ENCODE peak calls at places on chromosomes 6 and 20, in five cellular contexts. U, B, P, M and S are unnamed samples. For H3K4me1, the result is how much of the 10 kb centered on the place peaks cover.

GRCh38 chr6:113859349-113860164 is 2.4 kb downstream of the MARCKS start:
- DNase-seq in U (peak), B (peak), P (no peak), M (peak), S (no peak)

GRCh38 chr6:87806635-87807034 is 104.6 kb upstream of the AKIRIN2 start:
- DNase-seq in U (no peak), B (no peak), P (no peak), M (no peak), S (no peak)

GRCh38 chr6:73521351-73522254 is 771 bp upstream of the EEF1A1 start:
- DNase-seq in U (peak), B (peak), P (peak), M (peak), S (no peak)

GRCh38 chr20:20820104-20820503 is 107.7 kb upstream of the RALGAPA2 start:
- DNase-seq in U (peak), B (no peak), P (no peak), M (no peak), S (no peak)

GRCh38 chr6:135576055-135576454 is 78.5 kb upstream of the AHI1 start:
- DNase-seq in U (no peak), B (peak), P (no peak), M (no peak), S (no peak)

GRCh38 chr6:157668690-157669089 is 154.4 kb upstream of the SNX9 start:
- DNase-seq in U (no peak), B (no peak), P (no peak), M (no peak), S (no peak)

GRCh38 chr6:79127660-79128059 is 49.6 kb upstream of the PHIP start:
- DNase-seq in U (no peak), B (no peak), P (no peak), M (no peak), S (no peak)

GRCh38 chr6:106677282-106677681 is 47.9 kb downstream of the QRSL1 start:
- DNase-seq in U (no peak), B (no peak), P (no peak), M (no peak), S (no peak)

GRCh38 chr20:62872184-62872862 is 10.7 kb upstream of the TCFL5 start:
- DNase-seq in U (no peak), B (no peak), P (no peak), M (no peak), S (no peak)

GRCh38 chr6:168641455-168641854 is 200.5 kb downstream of the SMOC2 start:
- DNase-seq in U (no peak), B (no peak), P (no peak), M (no peak), S (no peak)

GRCh38 chr6:71393471-71393870 is 104.9 kb downstream of the OGFRL1 start:
- DNase-seq in U (no peak), B (peak), P (no peak), M (peak), S (no peak)

GRCh38 chr6:7846971-7847818 is 63.4 kb downstream of the TXNDC5 start:
- DNase-seq in U (no peak), B (peak), P (no peak), M (no peak), S (no peak)

GRCh38 chr20:49981218-49982071 is 1.3 kb upstream of the SNAI1 start:
- DNase-seq in U (no peak), B (no peak), P (no peak), M (no peak), S (no peak)

GRCh38 chr6:43222418-43223059 is 6.7 kb downstream of the DNPH1 start:
- DNase-seq in U (no peak), B (no peak), P (no peak), M (no peak), S (no peak)

GRCh38 chr6:34656378-34657036 is 40.1 kb downstream of the ILRUN start:
- DNase-seq in U (peak), B (peak), P (peak), M (no peak), S (no peak)

GRCh38 chr6:53112404-53112803 is 36.2 kb downstream of the GCM1 start:
- DNase-seq in U (peak), B (no peak), P (peak), M (no peak), S (no peak)

GRCh38 chr6:125511809-125512341 is 210.1 kb upstream of the HDDC2 start:
- DNase-seq in U (peak), B (no peak), P (no peak), M (no peak), S (no peak)

GRCh38 chr6:46078294-46078693 is 51.5 kb upstream of the ENPP4 start:
- DNase-seq in U (no peak), B (no peak), P (no peak), M (no peak), S (no peak)

GRCh38 chr6:111423960-111424846 is 58.8 kb downstream of the REV3L start:
- DNase-seq in U (peak), B (peak), P (no peak), M (peak), S (no peak)

GRCh38 chr6:16909599-16910360 is 148.5 kb upstream of the ATXN1 start:
- DNase-seq in U (no peak), B (peak), P (no peak), M (no peak), S (no peak)

GRCh38 chr6:100296810-100297544 is 167.7 kb downstream of the SIM1 start:
- DNase-seq in U (no peak), B (peak), P (no peak), M (no peak), S (no peak)

GRCh38 chr20:1478566-1478965 is 11.9 kb upstream of the NSFL1C start:
- DNase-seq in U (no peak), B (peak), P (no peak), M (no peak), S (no peak)

GRCh38 chr6:4585682-4586468 is 190.3 kb upstream of the CDYL start:
- DNase-seq in U (no peak), B (no peak), P (no peak), M (no peak), S (no peak)

GRCh38 chr20:10673831-10674683 is at the start of gene JAG1:
- DNase-seq in U (peak), B (peak), P (peak), M (peak), S (no peak)

GRCh38 chr6:111080713-111081112 is 6.6 kb upstream of the SLC16A10 start:
- DNase-seq in U (peak), B (no peak), P (no peak), M (no peak), S (no peak)

GRCh38 chr6:36290668-36291620 is 21.1 kb downstream of the PNPLA1 start:
- DNase-seq in U (peak), B (no peak), P (no peak), M (no peak), S (no peak)

GRCh38 chr6:95095271-95095670 is 482.1 kb upstream of the MANEA start:
- DNase-seq in U (no peak), B (peak), P (no peak), M (no peak), S (no peak)
- H3K4me3 ChIP-seq in U (no peak), B (no peak), P (no peak), M (no peak), S (no peak)

GRCh38 chr6:134175532-134176282 is 123.3 kb upstream of the SLC2A12 start:
- DNase-seq in U (peak), B (peak), P (peak), M (peak), S (no peak)

GRCh38 chr6:134172020-134172766 is 119.8 kb upstream of the SLC2A12 start:
- DNase-seq in U (no peak), B (peak), P (no peak), M (no peak), S (no peak)

GRCh38 chr6:134174790-134175531 is 122.5 kb upstream of the SLC2A12 start:
- DNase-seq in U (peak), B (peak), P (peak), M (peak), S (no peak)

GRCh38 chr6:134173007-134173690 is 120.7 kb upstream of the SLC2A12 start:
- DNase-seq in U (no peak), B (peak), P (no peak), M (no peak), S (no peak)

DNA sequence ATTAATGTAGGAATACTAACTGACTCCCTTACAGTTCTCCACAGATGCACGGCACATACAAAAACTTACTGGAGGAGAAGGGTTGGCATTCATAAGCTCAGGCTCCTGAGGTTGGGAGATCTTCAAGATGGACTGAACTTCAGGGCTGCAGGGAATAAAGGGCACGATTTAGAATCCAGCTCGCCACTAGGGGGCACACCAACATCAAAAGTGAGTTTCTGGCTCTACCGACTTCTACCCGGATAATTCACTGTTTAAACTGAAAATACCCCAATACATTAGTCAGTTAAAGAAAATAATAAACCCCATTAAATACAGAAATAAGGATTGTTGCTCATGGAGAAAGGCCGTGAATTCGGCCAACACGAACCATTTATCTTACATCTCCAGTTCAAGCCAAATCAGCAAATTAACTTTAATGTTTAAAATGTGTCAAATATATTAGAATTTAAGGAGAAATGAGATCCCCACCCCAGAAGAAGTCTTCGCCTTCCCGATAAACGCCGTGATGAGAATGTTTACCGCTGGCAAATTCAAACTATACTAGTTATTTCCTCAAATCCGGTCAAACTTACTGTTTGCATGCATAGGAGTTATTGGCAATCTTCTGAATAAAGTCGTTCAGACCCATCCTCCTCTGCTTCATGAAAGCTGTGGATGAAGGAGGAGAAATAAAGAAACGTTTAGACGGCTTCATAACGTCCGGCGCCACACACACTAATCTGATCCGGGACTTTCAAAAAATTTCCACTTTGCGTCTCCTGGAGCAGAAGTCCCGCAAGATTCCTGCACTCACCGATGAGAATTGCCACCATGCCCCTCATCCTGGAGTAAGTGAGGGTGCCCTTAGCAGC is 121.7 kb upstream of the SLC2A12 start:
- DNase-seq in U (peak), B (peak), P (peak), M (peak), S (no peak)
- H3K4me1 ChIP-seq in U (under half), B (under half), P (under half), M (under half), S (under half)

DNA sequence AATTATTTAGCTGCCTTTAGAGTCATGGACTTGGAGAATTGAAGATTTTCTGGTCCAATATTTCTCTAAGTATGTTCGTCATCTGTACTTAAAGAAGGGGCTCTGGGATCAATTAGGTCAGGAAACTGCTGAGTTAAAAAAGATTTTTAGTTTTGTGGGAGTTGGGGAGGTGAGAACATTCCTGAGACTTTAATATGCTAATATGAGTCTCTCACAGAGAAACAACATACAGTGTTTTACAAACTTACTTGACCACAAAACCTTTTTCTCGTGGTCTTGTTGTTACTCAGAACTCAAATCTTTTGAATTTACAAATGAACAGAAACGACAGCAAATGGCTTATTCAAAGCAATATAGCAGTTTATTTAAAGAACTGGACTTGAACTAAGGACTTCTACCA is 67.9 kb downstream of the LIN28B start:
- DNase-seq in U (no peak), B (no peak), P (no peak), M (no peak), S (no peak)
- H3K4me3 ChIP-seq in U (no peak), B (no peak), P (no peak), M (no peak), S (no peak)

GRCh38 chr6:161722394-161722793 is 448.5 kb upstream of the AGPAT4 start:
- DNase-seq in U (no peak), B (no peak), P (no peak), M (no peak), S (no peak)
- H3K4me1 ChIP-seq in U (under half), B (under half), P (under half), M (under half), S (under half)

GRCh38 chr6:89295981-89296380 is 19.1 kb downstream of the GABRR2 start:
- DNase-seq in U (no peak), B (no peak), P (no peak), M (no peak), S (no peak)

GRCh38 chr6:89299451-89299850 is 15.6 kb downstream of the GABRR2 start:
- DNase-seq in U (no peak), B (peak), P (no peak), M (no peak), S (peak)

GRCh38 chr6:89297695-89298351 is 17.3 kb downstream of the GABRR2 start:
- DNase-seq in U (peak), B (peak), P (peak), M (peak), S (no peak)

GRCh38 chr6:89301586-89302194 is 13.4 kb downstream of the GABRR2 start:
- DNase-seq in U (no peak), B (no peak), P (no peak), M (no peak), S (no peak)

DNA sequence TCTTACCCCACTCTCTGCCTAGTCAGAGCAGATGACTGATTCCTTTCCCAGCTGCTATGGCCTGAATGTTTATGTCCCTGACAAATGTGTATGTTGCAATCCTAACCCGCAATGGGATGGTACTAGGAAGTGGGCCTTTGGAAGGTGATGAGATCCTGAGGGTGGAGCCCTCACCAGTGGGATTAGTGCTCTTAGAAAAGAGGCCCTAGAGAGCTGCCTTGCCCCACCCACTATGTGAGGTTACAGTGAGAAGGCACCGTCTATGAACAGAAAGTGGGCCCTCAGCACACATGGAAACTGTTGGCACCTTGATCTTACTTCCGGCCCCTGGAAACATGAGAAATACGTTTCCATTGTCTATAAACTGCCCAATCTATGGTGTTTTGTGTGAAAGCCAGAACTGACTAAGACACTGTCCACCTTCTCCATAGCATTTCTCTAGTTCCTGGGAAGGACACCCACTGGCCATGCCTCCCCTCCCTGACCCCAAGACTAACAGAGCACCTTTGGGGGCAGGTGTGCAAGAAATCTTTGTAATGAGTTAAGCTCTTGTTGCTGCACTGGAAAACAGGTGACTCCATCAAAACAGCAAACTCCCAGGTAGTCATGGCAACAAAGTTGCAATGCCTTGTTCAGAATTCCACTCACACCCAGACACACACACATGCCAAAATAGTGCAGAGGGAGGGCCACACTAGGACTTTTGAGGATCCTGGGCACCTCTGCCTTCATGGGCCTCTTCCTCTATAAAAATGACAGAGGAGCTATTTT is 16.2 kb downstream of the GABRR2 start:
- DNase-seq in U (no peak), B (peak), P (peak), M (no peak), S (no peak)
- H3K4me3 ChIP-seq in U (no peak), B (no peak), P (peak), M (no peak), S (no peak)

GRCh38 chr20:38151455-38151854 is 13.6 kb downstream of the TGM2 start:
- DNase-seq in U (no peak), B (no peak), P (no peak), M (no peak), S (no peak)
- H3K4me1 ChIP-seq in U (under half), B (under half), P (under half), M (under half), S (under half)

GRCh38 chr6:148565931-148566663 is 180.7 kb upstream of the UST start:
- DNase-seq in U (peak), B (peak), P (no peak), M (no peak), S (no peak)
- H3K4me3 ChIP-seq in U (no peak), B (no peak), P (no peak), M (no peak), S (no peak)

GRCh38 chr6:142324111-142324510 is 22.3 kb downstream of the ADGRG6 start:
- DNase-seq in U (no peak), B (no peak), P (no peak), M (no peak), S (no peak)
- H3K4me1 ChIP-seq in U (under half), B (under half), P (under half), M (under half), S (under half)

GRCh38 chr6:31935829-31936228 is 8.3 kb downstream of the C2 start:
- DNase-seq in U (no peak), B (no peak), P (no peak), M (no peak), S (no peak)

GRCh38 chr6:31928672-31928939 is 1.1 kb downstream of the C2 start:
- DNase-seq in U (no peak), B (no peak), P (no peak), M (no peak), S (no peak)

GRCh38 chr6:31930962-31931361 is 3.4 kb downstream of the C2 start:
- DNase-seq in U (no peak), B (no peak), P (no peak), M (no peak), S (no peak)

GRCh38 chr6:31927868-31928671 is 553 bp downstream of the C2 start:
- DNase-seq in U (no peak), B (no peak), P (no peak), M (no peak), S (no peak)

DNA sequence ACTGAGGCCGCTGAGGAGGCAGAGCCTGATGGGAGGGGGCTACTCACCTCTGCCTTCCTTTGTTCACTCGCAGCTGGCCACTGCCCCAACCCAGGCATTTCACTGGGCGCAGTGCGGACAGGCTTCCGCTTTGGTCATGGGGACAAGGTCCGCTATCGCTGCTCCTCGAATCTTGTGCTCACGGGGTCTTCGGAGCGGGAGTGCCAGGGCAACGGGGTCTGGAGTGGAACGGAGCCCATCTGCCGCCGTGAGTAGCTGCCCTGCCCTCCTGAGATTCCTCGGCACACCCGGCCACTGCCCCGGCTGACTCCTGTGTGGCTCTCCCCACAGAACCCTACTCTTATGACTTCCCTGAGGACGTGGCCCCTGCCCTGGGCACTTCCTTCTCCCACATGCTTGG is 6.0 kb downstream of the C2 start:
- DNase-seq in U (no peak), B (no peak), P (no peak), M (no peak), S (no peak)
- H3K4me3 ChIP-seq in U (no peak), B (no peak), P (no peak), M (no peak), S (no peak)